ENCODE peak calls at places on chromosomes 3 and 15, in seven cellular contexts. One of them, this sample, is unnamed.

GRCh38 chr3:89246326-89246725 is 138.9 kb downstream of the EPHA3 start:
- DNase-seq in HFFc6: no peak
- DNase-seq in fibroblast of mammary gland: no peak
- DNase-seq in progenitor cell of endocrine pancreas: no peak
- DNase-seq in fibroblast of pulmonary artery: no peak
- DNase-seq in foreskin fibroblast: peak
- DNase-seq in mucosa of descending colon: no peak
- DNase-seq in this sample: no peak

GRCh38 chr3:160808838-160809237 is 52.8 kb downstream of the PPM1L start:
- DNase-seq in foreskin fibroblast: no peak
- DNase-seq in HFFc6: no peak
- DNase-seq in fibroblast of pulmonary artery: no peak
- DNase-seq in fibroblast of mammary gland: no peak
- DNase-seq in progenitor cell of endocrine pancreas: no peak
- DNase-seq in mucosa of descending colon: no peak
- DNase-seq in this sample: no peak

GRCh38 chr3:149174901-149175300 is 45.5 kb downstream of the HPS3 start:
- DNase-seq in mucosa of descending colon: no peak
- DNase-seq in fibroblast of mammary gland: no peak
- DNase-seq in fibroblast of pulmonary artery: no peak
- DNase-seq in progenitor cell of endocrine pancreas: no peak
- DNase-seq in foreskin fibroblast: peak
- DNase-seq in HFFc6: no peak
- DNase-seq in this sample: no peak

GRCh38 chr3:129548566-129548965 is 5.6 kb downstream of the H1-8 start:
- DNase-seq in mucosa of descending colon: no peak
- DNase-seq in foreskin fibroblast: no peak
- DNase-seq in HFFc6: no peak
- DNase-seq in fibroblast of pulmonary artery: no peak
- DNase-seq in fibroblast of mammary gland: no peak
- DNase-seq in progenitor cell of endocrine pancreas: no peak
- DNase-seq in this sample: no peak

GRCh38 chr15:71691700-71692417 is 118.5 kb upstream of the NR2E3 start:
- DNase-seq in progenitor cell of endocrine pancreas: no peak
- DNase-seq in fibroblast of mammary gland: peak
- DNase-seq in mucosa of descending colon: no peak
- DNase-seq in fibroblast of pulmonary artery: peak
- DNase-seq in foreskin fibroblast: peak
- DNase-seq in HFFc6: peak
- DNase-seq in this sample: peak

GRCh38 chr15:57100136-57100539 is 181.7 kb downstream of the TCF12 start:
- DNase-seq in fibroblast of mammary gland: no peak
- DNase-seq in HFFc6: no peak
- DNase-seq in foreskin fibroblast: no peak
- DNase-seq in fibroblast of pulmonary artery: no peak
- DNase-seq in mucosa of descending colon: no peak
- DNase-seq in progenitor cell of endocrine pancreas: no peak
- DNase-seq in this sample: no peak

GRCh38 chr3:112794622-112795172 is 52.0 kb downstream of the CD200R1L start:
- DNase-seq in progenitor cell of endocrine pancreas: no peak
- DNase-seq in fibroblast of pulmonary artery: no peak
- DNase-seq in foreskin fibroblast: no peak
- DNase-seq in fibroblast of mammary gland: no peak
- DNase-seq in mucosa of descending colon: no peak
- DNase-seq in HFFc6: no peak
- DNase-seq in this sample: no peak

GRCh38 chr3:66195347-66195783 is 25.4 kb upstream of the SLC25A26 start:
- DNase-seq in mucosa of descending colon: peak
- DNase-seq in fibroblast of pulmonary artery: peak
- DNase-seq in progenitor cell of endocrine pancreas: peak
- DNase-seq in fibroblast of mammary gland: peak
- DNase-seq in foreskin fibroblast: peak
- DNase-seq in HFFc6: peak
- DNase-seq in this sample: peak

GRCh38 chr3:190124067-190124466 is 3.4 kb upstream of the P3H2 start:
- DNase-seq in fibroblast of mammary gland: no peak
- DNase-seq in HFFc6: no peak
- DNase-seq in progenitor cell of endocrine pancreas: no peak
- DNase-seq in foreskin fibroblast: no peak
- DNase-seq in mucosa of descending colon: no peak
- DNase-seq in fibroblast of pulmonary artery: no peak
- DNase-seq in this sample: no peak

GRCh38 chr15:99424978-99425665 is 140.7 kb upstream of the MEF2A start:
- DNase-seq in fibroblast of pulmonary artery: peak
- DNase-seq in mucosa of descending colon: no peak
- DNase-seq in progenitor cell of endocrine pancreas: no peak
- DNase-seq in foreskin fibroblast: peak
- DNase-seq in fibroblast of mammary gland: peak
- DNase-seq in HFFc6: peak
- DNase-seq in this sample: peak

GRCh38 chr3:195030791-195031321 is 240.1 kb downstream of the XXYLT1 start:
- DNase-seq in mucosa of descending colon: no peak
- DNase-seq in HFFc6: no peak
- DNase-seq in fibroblast of mammary gland: no peak
- DNase-seq in foreskin fibroblast: no peak
- DNase-seq in progenitor cell of endocrine pancreas: no peak
- DNase-seq in fibroblast of pulmonary artery: peak
- DNase-seq in this sample: no peak

GRCh38 chr15:68235022-68235421 is 5.5 kb upstream of the CLN6 start:
- DNase-seq in mucosa of descending colon: no peak
- DNase-seq in foreskin fibroblast: no peak
- DNase-seq in progenitor cell of endocrine pancreas: no peak
- DNase-seq in fibroblast of mammary gland: no peak
- DNase-seq in fibroblast of pulmonary artery: no peak
- DNase-seq in HFFc6: no peak
- DNase-seq in this sample: no peak

GRCh38 chr15:72338617-72339321 is 18.8 kb upstream of the CELF6 start:
- DNase-seq in progenitor cell of endocrine pancreas: no peak
- DNase-seq in foreskin fibroblast: peak
- DNase-seq in fibroblast of mammary gland: peak
- DNase-seq in HFFc6: peak
- DNase-seq in fibroblast of pulmonary artery: peak
- DNase-seq in mucosa of descending colon: no peak
- DNase-seq in this sample: peak

GRCh38 chr15:45048784-45049631 is 26.0 kb downstream of the SORD start:
- DNase-seq in HFFc6: no peak
- DNase-seq in mucosa of descending colon: no peak
- DNase-seq in foreskin fibroblast: no peak
- DNase-seq in progenitor cell of endocrine pancreas: no peak
- DNase-seq in fibroblast of mammary gland: no peak
- DNase-seq in fibroblast of pulmonary artery: peak
- DNase-seq in this sample: no peak

GRCh38 chr3:186598108-186598784 is 14.6 kb upstream of the AHSG start:
- DNase-seq in mucosa of descending colon: no peak
- DNase-seq in HFFc6: no peak
- DNase-seq in foreskin fibroblast: peak
- DNase-seq in progenitor cell of endocrine pancreas: no peak
- DNase-seq in fibroblast of pulmonary artery: peak
- DNase-seq in fibroblast of mammary gland: peak
- DNase-seq in this sample: no peak

GRCh38 chr15:49627407-49627877 is 6.6 kb downstream of the DTWD1 start:
- DNase-seq in HFFc6: peak
- DNase-seq in foreskin fibroblast: peak
- DNase-seq in fibroblast of pulmonary artery: peak
- DNase-seq in progenitor cell of endocrine pancreas: no peak
- DNase-seq in mucosa of descending colon: no peak
- DNase-seq in fibroblast of mammary gland: peak
- DNase-seq in this sample: peak

DNA sequence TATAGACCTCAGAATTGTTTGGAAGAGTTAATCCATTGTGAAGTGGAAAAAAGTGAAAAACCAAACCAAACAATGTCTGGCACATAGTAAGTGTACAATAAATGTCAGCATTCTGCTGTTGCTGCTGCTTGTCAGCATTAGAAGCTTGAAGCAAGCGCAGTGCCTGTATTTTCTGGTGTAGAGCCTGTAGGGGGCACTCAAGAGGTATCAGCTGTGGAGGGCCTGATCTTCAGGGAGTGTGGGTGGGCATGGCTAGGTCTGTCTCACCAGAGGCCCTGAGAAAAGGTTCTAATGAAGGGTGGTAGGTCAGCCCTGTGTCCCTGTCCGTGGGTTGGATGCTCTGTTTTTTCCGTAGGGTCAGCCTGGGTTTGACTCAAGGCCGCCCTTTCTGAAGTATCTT is 3.6 kb downstream of the ADAMTSL3 start:
- DNase-seq in fibroblast of pulmonary artery: no peak
- DNase-seq in HFFc6: no peak
- DNase-seq in foreskin fibroblast: no peak
- DNase-seq in mucosa of descending colon: no peak
- DNase-seq in progenitor cell of endocrine pancreas: no peak
- DNase-seq in fibroblast of mammary gland: peak
- DNase-seq in this sample: no peak
- TF ChIP-seq CTCF in fibroblast of pulmonary artery: peak
- TF ChIP-seq CTCF in HFFc6: no peak
- TF ChIP-seq CTCF in foreskin fibroblast: no peak
- TF ChIP-seq CTCF in mucosa of descending colon: no peak
- TF ChIP-seq CTCF in progenitor cell of endocrine pancreas: peak
- TF ChIP-seq CTCF in fibroblast of mammary gland: peak
- TF ChIP-seq CTCF in this sample: no peak

DNA sequence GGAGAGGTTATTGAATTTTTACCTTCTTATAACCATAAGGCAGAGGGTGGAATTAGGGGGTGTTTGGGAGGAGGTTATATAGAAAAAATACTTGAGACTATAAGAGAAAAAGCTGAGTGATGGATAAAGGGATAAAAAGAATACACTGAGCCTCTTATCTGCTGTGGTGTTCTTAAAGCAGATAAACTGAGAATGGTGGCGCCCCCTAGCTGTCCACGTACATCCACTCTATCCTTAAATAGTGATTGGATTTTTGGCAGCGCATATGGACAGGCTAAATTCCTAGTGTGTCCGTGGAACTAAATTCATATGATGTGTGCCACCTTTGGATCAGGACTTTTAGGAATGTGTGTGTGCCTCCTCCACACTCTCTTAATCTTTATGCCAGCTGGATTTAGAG is 121.1 kb downstream of the OXSM start:
- DNase-seq in progenitor cell of endocrine pancreas: no peak
- DNase-seq in fibroblast of mammary gland: peak
- DNase-seq in HFFc6: no peak
- DNase-seq in mucosa of descending colon: peak
- DNase-seq in fibroblast of pulmonary artery: peak
- DNase-seq in foreskin fibroblast: no peak
- DNase-seq in this sample: no peak
- TF ChIP-seq CTCF in progenitor cell of endocrine pancreas: no peak
- TF ChIP-seq CTCF in fibroblast of mammary gland: peak
- TF ChIP-seq CTCF in HFFc6: peak
- TF ChIP-seq CTCF in mucosa of descending colon: no peak
- TF ChIP-seq CTCF in fibroblast of pulmonary artery: peak
- TF ChIP-seq CTCF in foreskin fibroblast: peak
- TF ChIP-seq CTCF in this sample: no peak

DNA sequence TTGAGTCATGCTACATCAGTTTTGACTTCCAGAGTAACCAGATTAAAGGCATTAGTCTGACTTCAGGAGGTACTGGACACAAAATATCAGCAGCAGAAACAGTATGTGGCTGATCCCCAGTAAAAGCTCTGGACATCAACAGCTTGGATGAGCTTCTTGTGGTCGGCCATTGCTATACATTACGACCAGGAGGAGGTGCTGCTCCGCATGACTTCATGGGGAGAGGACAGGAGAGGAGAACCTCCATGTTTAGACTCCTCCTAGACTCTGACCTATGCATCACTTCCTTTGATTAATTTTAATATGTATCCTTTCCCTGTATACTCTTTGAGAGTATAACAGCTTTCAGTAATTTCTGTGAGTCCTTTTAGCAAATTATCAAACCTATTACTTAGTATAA is 285.6 kb upstream of the ARHGEF26 start:
- DNase-seq in mucosa of descending colon: no peak
- DNase-seq in foreskin fibroblast: no peak
- DNase-seq in progenitor cell of endocrine pancreas: no peak
- DNase-seq in HFFc6: no peak
- DNase-seq in fibroblast of mammary gland: peak
- DNase-seq in fibroblast of pulmonary artery: no peak
- DNase-seq in this sample: no peak
- TF ChIP-seq CTCF in mucosa of descending colon: no peak
- TF ChIP-seq CTCF in foreskin fibroblast: no peak
- TF ChIP-seq CTCF in progenitor cell of endocrine pancreas: no peak
- TF ChIP-seq CTCF in HFFc6: no peak
- TF ChIP-seq CTCF in fibroblast of mammary gland: peak
- TF ChIP-seq CTCF in fibroblast of pulmonary artery: no peak
- TF ChIP-seq CTCF in this sample: no peak

DNA sequence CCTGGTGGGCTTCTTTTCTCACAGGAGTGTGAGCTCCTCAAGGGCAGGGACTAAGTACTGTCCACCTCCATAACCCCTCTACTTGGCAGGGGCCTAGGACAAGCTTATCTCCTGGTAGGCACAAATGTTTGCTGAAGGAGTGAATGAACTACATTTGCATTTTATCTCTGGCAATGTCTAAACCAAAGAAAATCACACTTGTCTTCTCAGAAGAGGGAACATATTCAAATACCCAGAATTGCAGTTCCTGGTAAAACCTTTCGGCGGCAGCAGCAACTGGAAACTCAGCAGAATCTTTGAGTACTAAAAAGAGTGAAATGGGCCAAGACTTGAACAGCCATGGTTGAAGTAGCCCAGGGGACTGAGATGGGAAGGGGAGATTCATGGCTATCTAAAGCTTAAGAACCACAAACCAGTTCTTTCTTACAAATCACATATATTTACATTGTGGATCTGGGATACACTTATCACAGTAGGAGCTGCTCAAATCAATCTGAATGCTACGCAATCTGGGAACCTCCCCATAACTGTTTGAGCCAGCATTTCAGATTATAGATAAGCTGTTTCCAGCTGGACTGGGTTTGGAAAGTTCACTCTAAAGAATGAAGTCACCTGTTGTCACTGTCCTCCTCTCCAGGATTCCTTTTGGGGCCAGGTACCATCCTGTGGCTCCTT is 18.7 kb upstream of the PTPN9 start:
- DNase-seq in fibroblast of pulmonary artery: peak
- DNase-seq in HFFc6: no peak
- DNase-seq in progenitor cell of endocrine pancreas: no peak
- DNase-seq in foreskin fibroblast: peak
- DNase-seq in mucosa of descending colon: no peak
- DNase-seq in fibroblast of mammary gland: peak
- DNase-seq in this sample: no peak
- TF ChIP-seq CTCF in fibroblast of pulmonary artery: peak
- TF ChIP-seq CTCF in HFFc6: peak
- TF ChIP-seq CTCF in progenitor cell of endocrine pancreas: peak
- TF ChIP-seq CTCF in foreskin fibroblast: peak
- TF ChIP-seq CTCF in mucosa of descending colon: peak
- TF ChIP-seq CTCF in fibroblast of mammary gland: peak
- TF ChIP-seq CTCF in this sample: peak

GRCh38 chr3:95522449-95522848 is 1291.9 kb upstream of the EPHA6 start:
- DNase-seq in HFFc6: no peak
- DNase-seq in fibroblast of mammary gland: no peak
- DNase-seq in progenitor cell of endocrine pancreas: no peak
- DNase-seq in mucosa of descending colon: no peak
- DNase-seq in fibroblast of pulmonary artery: no peak
- DNase-seq in foreskin fibroblast: no peak
- DNase-seq in this sample: no peak

DNA sequence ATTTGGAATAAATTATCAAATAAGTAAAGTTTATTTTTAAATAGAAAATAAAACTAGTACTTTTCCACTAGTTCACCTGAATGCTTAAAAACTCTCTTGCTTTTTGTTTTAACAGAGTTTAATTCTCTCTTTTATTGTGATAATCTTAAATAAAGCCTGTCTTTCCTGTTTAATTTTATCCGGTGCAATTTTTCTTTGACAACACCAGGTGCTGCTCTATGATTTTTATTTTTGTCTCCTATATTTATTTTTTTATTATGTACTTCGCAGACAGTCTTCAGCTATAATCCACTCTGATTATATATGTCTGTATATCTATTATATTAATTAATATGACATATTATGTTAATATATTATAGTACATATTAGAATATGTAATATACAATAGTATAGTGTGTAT is 1293.0 kb upstream of the EPHA6 start:
- DNase-seq in fibroblast of mammary gland: no peak
- DNase-seq in mucosa of descending colon: no peak
- DNase-seq in fibroblast of pulmonary artery: no peak
- DNase-seq in progenitor cell of endocrine pancreas: no peak
- DNase-seq in foreskin fibroblast: no peak
- DNase-seq in HFFc6: no peak
- DNase-seq in this sample: no peak
- TF ChIP-seq CTCF in fibroblast of mammary gland: no peak
- TF ChIP-seq CTCF in mucosa of descending colon: no peak
- TF ChIP-seq CTCF in fibroblast of pulmonary artery: no peak
- TF ChIP-seq CTCF in progenitor cell of endocrine pancreas: no peak
- TF ChIP-seq CTCF in foreskin fibroblast: no peak
- TF ChIP-seq CTCF in HFFc6: no peak
- TF ChIP-seq CTCF in this sample: no peak